ENCODE peak calls at places on chromosomes 4 and X, in nine cellular contexts. G is aorta, K is HepG2, Y is lung, I is psoas muscle, R is foreskin keratinocyte, T is heart right ventricle, E is A549, N is PC-3. H is an unnamed sample.

GRCh38 chr4:123350191-123350544 is 46.4 kb upstream of the SPRY1 start:
- ATAC-seq in T (no peak), R (peak; percentile 83), N (no peak), I (peak; percentile 69), Y (no peak), E (no peak), K (peak; percentile 91), G (no peak), H (no peak)

GRCh38 chr4:132860976-132861375 is 288.1 kb upstream of the PCDH10 start:
- ATAC-seq in E (no peak), I (no peak), N (no peak), K (no peak), T (no peak), R (peak; percentile 29), Y (no peak), G (no peak), H (no peak)

GRCh38 chr4:23891064-23891421 is 1.2 kb upstream of the PPARGC1A start:
- ATAC-seq in Y (no peak), T (no peak), E (no peak), I (no peak), K (no peak), G (no peak), R (no peak), N (no peak), H (no peak)

GRCh38 chr4:156528216-156528615 is 443.4 kb downstream of the PDGFC start:
- ATAC-seq in N (no peak), T (no peak), I (no peak), Y (no peak), E (no peak), G (no peak), R (no peak), K (no peak), H (no peak)

GRCh38 chrX:39996561-39996960 is 101.2 kb downstream of the BCOR start:
- ATAC-seq in T (no peak), K (no peak), E (no peak), Y (no peak), I (no peak), R (no peak), N (no peak), G (no peak), H (no peak)

GRCh38 chr4:148216866-148217814 is 225.1 kb downstream of the NR3C2 start:
- ATAC-seq in K (no peak), Y (no peak), T (peak; percentile 24), E (no peak), R (no peak), N (no peak), G (no peak), I (no peak), H (no peak)

GRCh38 chrX:70253377-70254062 is 6.5 kb downstream of the P2RY4 start:
- ATAC-seq in K (no peak), I (no peak), R (peak; percentile 91), Y (no peak), E (no peak), N (peak; percentile 60), T (no peak), G (no peak), H (no peak)

GRCh38 chrX:43065978-43066377 is 288.0 kb upstream of the PPP1R2C start:
- ATAC-seq in N (no peak), E (no peak), I (no peak), T (no peak), K (no peak), R (no peak), Y (no peak), G (no peak), H (no peak)

GRCh38 chr4:139904406-139904805 is 238.8 kb downstream of the MGST2 start:
- ATAC-seq in G (no peak), Y (no peak), K (no peak), E (no peak), I (no peak), T (no peak), R (no peak), N (no peak), H (no peak)

GRCh38 chr4:164847967-164848649 is 28.9 kb upstream of the APELA start:
- ATAC-seq in I (no peak), G (no peak), R (no peak), K (no peak), T (no peak), E (no peak), N (no peak), Y (no peak), H (no peak)

GRCh38 chr4:8280876-8281440 is 11.4 kb downstream of the HTRA3 start:
- ATAC-seq in I (no peak), K (no peak), T (no peak), E (no peak), N (no peak), Y (no peak), G (no peak), R (no peak), H (no peak)

GRCh38 chr4:8278009-8278395 is 8.4 kb downstream of the HTRA3 start:
- ATAC-seq in N (peak; percentile 35), I (no peak), R (no peak), Y (no peak), G (no peak), T (no peak), E (peak; percentile 33), K (no peak), H (no peak)

GRCh38 chr4:8280158-8280875 is 10.8 kb downstream of the HTRA3 start:
- ATAC-seq in G (no peak), T (no peak), R (no peak), E (no peak), K (peak; percentile 12), N (no peak), I (no peak), Y (no peak), H (no peak)

GRCh38 chr4:8278421-8279287 is 9.1 kb downstream of the HTRA3 start:
- ATAC-seq in I (no peak), Y (peak; percentile 24), K (no peak), N (peak; percentile 74), E (no peak), T (no peak), G (no peak), R (peak; percentile 38), H (no peak)

GRCh38 chr4:8279321-8280157 is 10.0 kb downstream of the HTRA3 start:
- ATAC-seq in E (no peak), I (no peak), T (no peak), K (no peak), N (no peak), G (no peak), Y (no peak), R (no peak), H (no peak)
- H3K4me1 ChIP-seq in E (peaks cover 33% of the 10 kb centered on the region), I (peaks cover 40% of the 10 kb centered on the region), T (peaks cover 77% of the 10 kb centered on the region), K (no peaks in the 10 kb centered on the region), N (peaks cover 24% of the 10 kb centered on the region), G (no peaks in the 10 kb centered on the region), Y (peaks cover 9% of the 10 kb centered on the region), R (no peaks in the 10 kb centered on the region), H (peaks cover 29% of the 10 kb centered on the region)

GRCh38 chr4:7030856-7031255 is 12.3 kb upstream of the TADA2B start:
- ATAC-seq in N (no peak), I (no peak), T (no peak), R (no peak), E (no peak), K (no peak), G (no peak), Y (no peak), H (no peak)
- H3K4me1 ChIP-seq in N (peaks cover 24% of the 10 kb centered on the region), I (no peaks in the 10 kb centered on the region), T (no peaks in the 10 kb centered on the region), R (no peaks in the 10 kb centered on the region), E (peaks cover 44% of the 10 kb centered on the region), K (peaks cover 38% of the 10 kb centered on the region), G (no peaks in the 10 kb centered on the region), Y (no peaks in the 10 kb centered on the region), H (no peaks in the 10 kb centered on the region)

GRCh38 chr4:152682143-152682542 is 2.3 kb upstream of the TMEM154 start:
- ATAC-seq in R (no peak), E (no peak), G (no peak), N (no peak), Y (no peak), K (no peak), I (no peak), T (no peak), H (no peak)
- H3K4me1 ChIP-seq in R (peaks cover 27% of the 10 kb centered on the region), E (peaks cover 15% of the 10 kb centered on the region), G (no peaks in the 10 kb centered on the region), N (peaks cover 32% of the 10 kb centered on the region), Y (peaks cover 6% of the 10 kb centered on the region), K (peaks cover 9% of the 10 kb centered on the region), I (no peaks in the 10 kb centered on the region), T (peaks cover 18% of the 10 kb centered on the region), H (peaks cover 19% of the 10 kb centered on the region)

DNA sequence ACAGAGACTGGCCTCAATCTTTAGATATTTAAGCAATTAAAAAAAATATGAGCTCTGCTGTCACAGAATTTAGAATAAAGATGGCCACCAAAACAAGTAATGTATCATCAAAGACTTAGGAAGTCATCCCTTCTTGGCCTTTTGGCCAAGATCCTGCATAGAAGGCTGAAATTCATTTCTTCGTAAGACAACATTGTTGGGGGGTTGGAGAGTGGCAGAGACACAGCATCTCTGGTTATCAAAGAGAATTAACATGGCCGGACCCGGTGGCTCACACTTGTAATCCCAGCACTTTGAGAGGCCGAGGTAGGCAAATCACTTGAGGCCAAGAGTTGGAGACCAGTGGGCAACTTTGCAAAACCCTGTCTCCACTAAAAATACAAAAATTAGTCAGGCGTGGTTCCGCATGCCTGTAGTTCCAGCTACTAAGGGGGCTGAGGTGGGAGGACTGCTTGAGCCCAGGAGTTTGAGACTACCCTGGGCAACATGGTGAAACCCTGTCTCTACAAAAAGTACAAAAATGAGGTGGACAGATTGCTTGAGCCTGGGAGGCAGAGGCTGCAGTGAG is 4.0 kb downstream of the PPM1K start:
- ATAC-seq in T (no peak), K (no peak), E (no peak), N (no peak), G (no peak), R (no peak), I (no peak), Y (no peak), H (no peak)
- H3K4me1 ChIP-seq in T (peaks cover 59% of the 10 kb centered on the region), K (peaks cover 34% of the 10 kb centered on the region), E (peaks cover 13% of the 10 kb centered on the region), N (peaks cover 34% of the 10 kb centered on the region), G (peaks cover 3% of the 10 kb centered on the region), R (peaks cover 5% of the 10 kb centered on the region), I (peaks cover 49% of the 10 kb centered on the region), Y (peaks cover 6% of the 10 kb centered on the region), H (peaks cover 42% of the 10 kb centered on the region)

DNA sequence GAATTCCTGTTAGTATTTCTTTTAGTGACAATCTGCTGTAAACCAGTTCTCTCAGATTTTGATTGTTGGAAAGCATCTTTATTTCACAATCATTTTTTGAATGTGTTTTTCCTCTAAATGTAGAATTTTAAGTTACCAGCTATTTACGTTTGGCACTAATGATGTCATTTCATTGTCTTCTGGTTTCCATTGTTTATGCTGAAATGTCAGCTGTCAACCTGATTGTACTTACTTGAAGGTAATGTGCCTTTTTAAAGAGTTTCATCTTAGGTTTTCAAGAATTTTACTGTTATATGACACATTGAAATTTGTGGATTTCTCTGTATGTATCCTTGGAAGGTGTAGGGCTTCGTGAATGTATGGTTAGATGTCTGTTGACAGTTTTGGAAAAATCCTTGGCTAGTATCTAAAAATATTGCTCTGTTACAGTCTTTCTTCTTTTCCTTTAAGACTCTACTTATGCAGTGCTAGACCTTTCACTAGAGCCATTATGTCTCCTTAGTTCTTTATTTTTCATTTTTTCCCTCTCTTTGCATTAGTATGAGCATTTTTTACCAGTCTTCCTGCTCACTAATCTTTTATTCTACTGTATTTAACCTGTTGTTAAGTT is 30.4 kb downstream of the SMAD1 start:
- ATAC-seq in E (no peak), T (no peak), G (no peak), N (no peak), K (no peak), I (no peak), R (no peak), Y (no peak), H (no peak)
- H3K4me1 ChIP-seq in E (peaks cover 11% of the 10 kb centered on the region), T (peaks cover 48% of the 10 kb centered on the region), G (peaks cover 2% of the 10 kb centered on the region), N (peaks cover 12% of the 10 kb centered on the region), K (peaks cover 31% of the 10 kb centered on the region), I (peaks cover 33% of the 10 kb centered on the region), R (peaks cover 23% of the 10 kb centered on the region), Y (peaks cover 2% of the 10 kb centered on the region), H (peaks cover 20% of the 10 kb centered on the region)

H was measured in gastroesophageal sphincter.